ENCODE peak calls at places on chromosome 11, in seven cellular contexts. D is cardiac fibroblast; R is left ventricle myocardium inferior; B is T-helper 2 cell; F is activated T-cell treated with anti-CD3 and anti-CD28 coated beads for 48 hours; A is non-pigmented ciliary epithelial cell; G is activated CD4-positive, alpha-beta T cell treated with anti-CD3 and anti-CD28 coated beads for 36 hours. T is an unnamed sample.

GRCh38 chr11:130644187-130644586 is 195.7 kb downstream of the ADAMTS15 start:
- DNase-seq in G (no peak), A (no peak), F (no peak), D (no peak), B (no peak), R (no peak), T (no peak)

GRCh38 chr11:65301491-65302329 is 13.0 kb upstream of the CDC42EP2 start:
- DNase-seq in D (peak; percentile 53), F (no peak), A (no peak), R (peak; percentile 78), B (no peak), G (no peak), T (no peak)

GRCh38 chr11:111413849-111414248 is 34.8 kb upstream of the POU2AF1 start:
- DNase-seq in R (no peak), G (peak; percentile 76), B (no peak), F (peak; percentile 36), D (no peak), A (no peak), T (no peak)

GRCh38 chr11:42778193-42778592 is 533.6 kb upstream of the API5 start:
- DNase-seq in R (no peak), A (no peak), G (no peak), D (no peak), F (no peak), B (no peak), T (no peak)

GRCh38 chr11:114478768-114479167 is 39.5 kb downstream of the REXO2 start:
- DNase-seq in R (no peak), A (no peak), G (no peak), F (no peak), B (no peak), D (peak; percentile 29), T (no peak)

GRCh38 chr11:122193457-122193856 is 77.4 kb upstream of the BLID start:
- DNase-seq in F (no peak), D (no peak), B (no peak), G (no peak), A (no peak), R (no peak), T (no peak)

GRCh38 chr11:44444770-44445321 is 120.6 kb upstream of the CD82 start:
- DNase-seq in D (no peak), A (no peak), F (no peak), G (no peak), B (no peak), R (no peak), T (no peak)

GRCh38 chr11:85028329-85029101 is 598.6 kb downstream of the DLG2 start:
- DNase-seq in G (no peak), D (no peak), R (no peak), B (no peak), A (no peak), F (no peak), T (no peak)

GRCh38 chr11:85718991-85719807 is 33.2 kb upstream of the CCDC89 start:
- DNase-seq in G (no peak), A (peak; percentile 91), F (no peak), R (peak; percentile 30), B (no peak), D (peak; percentile 99), T (peak; percentile 98)

GRCh38 chr11:66509131-66509561 is 1.3 kb upstream of the BBS1 start:
- DNase-seq in B (no peak), F (no peak), G (peak; percentile 15), R (no peak), D (no peak), A (no peak), T (no peak)

GRCh38 chr11:133576351-133576750 is 44.0 kb upstream of the OPCML start:
- DNase-seq in B (no peak), F (no peak), A (no peak), R (no peak), D (no peak), G (peak; percentile 22), T (no peak)

GRCh38 chr11:15563054-15563453 is 448.3 kb downstream of the INSC start:
- DNase-seq in G (no peak), R (no peak), D (no peak), A (no peak), B (no peak), F (no peak), T (no peak)

GRCh38 chr11:86062719-86063118 is 6.2 kb downstream of the PICALM start:
- DNase-seq in R (no peak), A (no peak), B (peak; percentile 26), D (peak; percentile 65), G (no peak), F (no peak), T (no peak)

GRCh38 chr11:2302844-2303626 is 1.2 kb downstream of the TSPAN32 start:
- DNase-seq in R (peak; percentile 87), G (peak; percentile 53), B (peak; percentile 9), A (no peak), D (no peak), F (no peak), T (no peak)

GRCh38 chr11:110838808-110839207 is 126.6 kb upstream of the ARHGAP20 start:
- DNase-seq in G (no peak), F (no peak), A (no peak), D (no peak), R (no peak), B (no peak), T (no peak)

GRCh38 chr11:107182983-107183382 is 164.7 kb upstream of the GUCY1A2 start:
- DNase-seq in F (no peak), R (no peak), A (peak; percentile 5), G (no peak), D (peak; percentile 9), B (no peak), T (no peak)

GRCh38 chr11:1557904-1558831 is 13.9 kb downstream of the DUSP8 start:
- DNase-seq in B (no peak), A (no peak), D (peak; percentile 57), G (no peak), R (no peak), F (no peak), T (peak; percentile 18)

GRCh38 chr11:112265659-112266409 is 5.2 kb upstream of the PLET1 start:
- DNase-seq in A (no peak), D (no peak), G (no peak), R (no peak), B (no peak), F (no peak), T (no peak)

GRCh38 chr11:60003729-60004128 is 13.3 kb upstream of the OOSP4B start:
- DNase-seq in G (no peak), A (no peak), R (no peak), B (no peak), D (no peak), F (no peak), T (no peak)

GRCh38 chr11:93686812-93687211 is 25.3 kb downstream of the CEP295 start:
- DNase-seq in G (no peak), A (peak; percentile 23), B (no peak), F (no peak), D (peak; percentile 84), R (no peak), T (no peak)

GRCh38 chr11:33310720-33311500 is 53.7 kb downstream of the HIPK3 start:
- DNase-seq in D (no peak), B (no peak), A (no peak), G (no peak), R (no peak), F (no peak), T (no peak)

GRCh38 chr11:59822989-59823566 is 12.5 kb upstream of the MRPL16 start:
- DNase-seq in A (no peak), D (peak; percentile 80), F (peak; percentile 10), B (no peak), R (no peak), G (peak; percentile 44), T (no peak)

GRCh38 chr11:17164361-17165246 is 43.2 kb downstream of the PIK3C2A start:
- DNase-seq in R (no peak), F (no peak), G (no peak), B (no peak), A (no peak), D (peak; percentile 44), T (no peak)

GRCh38 chr11:727859-728748 is 19.2 kb upstream of the TALDO1 start:
- DNase-seq in D (peak; percentile 95), R (peak; percentile 78), G (peak; percentile 92), A (no peak), F (peak; percentile 83), B (peak; percentile 65), T (no peak)

GRCh38 chr11:829116-829945 is 1.6 kb downstream of the CRACR2B start:
- DNase-seq in R (peak; percentile 56), A (no peak), B (no peak), F (no peak), G (no peak), D (no peak), T (no peak)

GRCh38 chr11:86592659-86593451 is 79.6 kb downstream of the ME3 start:
- DNase-seq in A (no peak), D (peak; percentile 95), R (no peak), G (peak; percentile 96), B (peak; percentile 7), F (peak; percentile 83), T (peak; percentile 99)

GRCh38 chr11:101306721-101307120 is 177.1 kb upstream of the PGR start:
- DNase-seq in D (no peak), F (no peak), G (no peak), B (no peak), R (no peak), A (no peak), T (no peak)

GRCh38 chr11:94218372-94218771 is 86.0 kb upstream of the IZUMO1R start:
- DNase-seq in G (no peak), F (no peak), A (no peak), B (no peak), R (no peak), D (no peak), T (no peak)

GRCh38 chr11:2530131-2530854 is 85.5 kb downstream of the KCNQ1 start:
- DNase-seq in B (no peak), R (peak; percentile 11), D (no peak), F (no peak), G (peak; percentile 3), A (no peak), T (no peak)

GRCh38 chr11:118012083-118012669 is 26.0 kb downstream of the IL10RA start:
- DNase-seq in R (no peak), G (peak; percentile 36), B (no peak), A (no peak), D (peak; percentile 3), F (no peak), T (peak; percentile 3)